ENCODE peak calls at places on chromosomes 16 and 17, in five cellular contexts. R, T, E, N and D are unnamed samples.

GRCh38 chr16:67872631-67873434 is at the start of gene EDC4:
- DNase-seq in R (peak), T (peak), E (peak), N (peak), D (no peak)

GRCh38 chr16:57805176-57805575 is 2.9 kb upstream of the KIFC3 start:
- DNase-seq in R (no peak), T (no peak), E (no peak), N (no peak), D (no peak)

GRCh38 chr17:73489333-73489732 is 154.9 kb downstream of the SDK2 start:
- DNase-seq in R (no peak), T (no peak), E (no peak), N (no peak), D (no peak)

GRCh38 chr17:46144246-46144645 is 49.0 kb downstream of the KANSL1 start:
- DNase-seq in R (no peak), T (no peak), E (no peak), N (no peak), D (peak)

GRCh38 chr16:19419691-19420060 is 2.0 kb downstream of the TMC5 start:
- DNase-seq in R (no peak), T (no peak), E (no peak), N (no peak), D (no peak)

GRCh38 chr17:62819511-62820221 is 11.6 kb upstream of the MARCHF10 start:
- DNase-seq in R (no peak), T (peak), E (no peak), N (no peak), D (no peak)

GRCh38 chr17:41811549-41812175 is at the start of gene P3H4:
- DNase-seq in R (peak), T (peak), E (peak), N (peak), D (no peak)

GRCh38 chr16:78563905-78564304 is 464.5 kb downstream of the WWOX start:
- DNase-seq in R (peak), T (no peak), E (peak), N (no peak), D (no peak)

GRCh38 chr16:87496101-87496801 is 3.4 kb upstream of the ZCCHC14 start:
- DNase-seq in R (no peak), T (no peak), E (no peak), N (no peak), D (no peak)

GRCh38 chr17:69802045-69802740 is 272.8 kb upstream of the KCNJ16 start:
- DNase-seq in R (no peak), T (no peak), E (no peak), N (no peak), D (no peak)

GRCh38 chr17:2542456-2542855 is 30.8 kb upstream of the METTL16 start:
- DNase-seq in R (no peak), T (no peak), E (no peak), N (no peak), D (no peak)

GRCh38 chr16:69187387-69187890 is 475 bp downstream of the SNTB2 start:
- DNase-seq in R (peak), T (no peak), E (peak), N (peak), D (no peak)

GRCh38 chr17:55699178-55699865 is 23.3 kb downstream of the TMEM100 start:
- DNase-seq in R (peak), T (no peak), E (peak), N (no peak), D (no peak)

GRCh38 chr16:69523571-69523970 is 42.2 kb upstream of the NFAT5 start:
- DNase-seq in R (no peak), T (no peak), E (no peak), N (no peak), D (no peak)

GRCh38 chr16:50282010-50282538 is 15.7 kb downstream of the ADCY7 start:
- DNase-seq in R (no peak), T (no peak), E (no peak), N (no peak), D (no peak)

GRCh38 chr16:1401758-1402154 is 12.7 kb downstream of the UNKL start:
- DNase-seq in R (no peak), T (no peak), E (no peak), N (no peak), D (no peak)

GRCh38 chr17:72342582-72343527 is 222.0 kb downstream of the SOX9 start:
- DNase-seq in R (peak), T (peak), E (no peak), N (no peak), D (no peak)

GRCh38 chr17:46056800-46057304 is 57.8 kb downstream of the STH start:
- DNase-seq in R (no peak), T (peak), E (no peak), N (no peak), D (no peak)

GRCh38 chr17:15340966-15341365 is 431 bp downstream of the TEKT3 start:
- DNase-seq in R (no peak), T (no peak), E (no peak), N (no peak), D (no peak)

GRCh38 chr17:44205962-44206824 is 6.5 kb upstream of the ATXN7L3 start:
- DNase-seq in R (no peak), T (no peak), E (no peak), N (no peak), D (no peak)

GRCh38 chr17:28878981-28879380 is 18.6 kb downstream of the FLOT2 start:
- DNase-seq in R (no peak), T (no peak), E (peak), N (no peak), D (no peak)